ENCODE peak calls at places on chromosome 19, in six cellular contexts. One of them, this sample, is unnamed.

GRCh38 chr19:5351731-5352228 is 11.2 kb upstream of the PTPRS start:
- DNase-seq in left lung: no peak
- DNase-seq in spleen: no peak
- DNase-seq in kidney epithelial cell: no peak
- DNase-seq in GM12864: no peak
- DNase-seq in choroid plexus epithelial cell: no peak
- DNase-seq in this sample: no peak

GRCh38 chr19:55173717-55174409 is 6.2 kb downstream of the SYT5 start:
- DNase-seq in choroid plexus epithelial cell: peak
- DNase-seq in GM12864: no peak
- DNase-seq in left lung: no peak
- DNase-seq in spleen: peak
- DNase-seq in kidney epithelial cell: no peak
- DNase-seq in this sample: peak

GRCh38 chr19:34505321-34506025 is 23.9 kb downstream of the WTIP start:
- DNase-seq in choroid plexus epithelial cell: no peak
- DNase-seq in left lung: no peak
- DNase-seq in spleen: no peak
- DNase-seq in kidney epithelial cell: no peak
- DNase-seq in GM12864: no peak
- DNase-seq in this sample: no peak

GRCh38 chr19:15365264-15365663 is 14.3 kb downstream of the AKAP8 start:
- DNase-seq in left lung: no peak
- DNase-seq in GM12864: no peak
- DNase-seq in kidney epithelial cell: no peak
- DNase-seq in spleen: no peak
- DNase-seq in choroid plexus epithelial cell: no peak
- DNase-seq in this sample: no peak

GRCh38 chr19:752652-753517 is 2.0 kb downstream of the MISP start:
- DNase-seq in left lung: no peak
- DNase-seq in GM12864: no peak
- DNase-seq in choroid plexus epithelial cell: peak
- DNase-seq in spleen: no peak
- DNase-seq in kidney epithelial cell: peak
- DNase-seq in this sample: peak

GRCh38 chr19:52901842-52902241 is 4.4 kb upstream of the ZNF320 start:
- DNase-seq in left lung: no peak
- DNase-seq in spleen: no peak
- DNase-seq in kidney epithelial cell: no peak
- DNase-seq in GM12864: no peak
- DNase-seq in choroid plexus epithelial cell: no peak
- DNase-seq in this sample: no peak

GRCh38 chr19:29040291-29040690 is 172.7 kb downstream of the UQCRFS1 start:
- DNase-seq in left lung: no peak
- DNase-seq in choroid plexus epithelial cell: no peak
- DNase-seq in GM12864: no peak
- DNase-seq in kidney epithelial cell: no peak
- DNase-seq in spleen: no peak
- DNase-seq in this sample: no peak

GRCh38 chr19:16441661-16442071 is 30.1 kb downstream of the EPS15L1 start:
- DNase-seq in GM12864: no peak
- DNase-seq in left lung: peak
- DNase-seq in choroid plexus epithelial cell: peak
- DNase-seq in spleen: no peak
- DNase-seq in kidney epithelial cell: no peak
- DNase-seq in this sample: no peak

GRCh38 chr19:1015782-1016646 is 4.9 kb downstream of the TMEM259 start:
- DNase-seq in kidney epithelial cell: no peak
- DNase-seq in choroid plexus epithelial cell: no peak
- DNase-seq in spleen: no peak
- DNase-seq in left lung: peak
- DNase-seq in GM12864: no peak
- DNase-seq in this sample: no peak

GRCh38 chr19:13995017-13995728 is 10.9 kb downstream of the RFX1 start:
- DNase-seq in kidney epithelial cell: no peak
- DNase-seq in spleen: no peak
- DNase-seq in left lung: peak
- DNase-seq in GM12864: no peak
- DNase-seq in choroid plexus epithelial cell: no peak
- DNase-seq in this sample: no peak

GRCh38 chr19:30584121-30584520 is 211.9 kb downstream of the ZNF536 start:
- DNase-seq in left lung: no peak
- DNase-seq in GM12864: no peak
- DNase-seq in spleen: no peak
- DNase-seq in choroid plexus epithelial cell: no peak
- DNase-seq in kidney epithelial cell: no peak
- DNase-seq in this sample: no peak

GRCh38 chr19:55626350-55626749 is 2.0 kb upstream of the ZNF784 start:
- DNase-seq in GM12864: peak
- DNase-seq in left lung: no peak
- DNase-seq in kidney epithelial cell: no peak
- DNase-seq in choroid plexus epithelial cell: no peak
- DNase-seq in spleen: no peak
- DNase-seq in this sample: no peak

DNA sequence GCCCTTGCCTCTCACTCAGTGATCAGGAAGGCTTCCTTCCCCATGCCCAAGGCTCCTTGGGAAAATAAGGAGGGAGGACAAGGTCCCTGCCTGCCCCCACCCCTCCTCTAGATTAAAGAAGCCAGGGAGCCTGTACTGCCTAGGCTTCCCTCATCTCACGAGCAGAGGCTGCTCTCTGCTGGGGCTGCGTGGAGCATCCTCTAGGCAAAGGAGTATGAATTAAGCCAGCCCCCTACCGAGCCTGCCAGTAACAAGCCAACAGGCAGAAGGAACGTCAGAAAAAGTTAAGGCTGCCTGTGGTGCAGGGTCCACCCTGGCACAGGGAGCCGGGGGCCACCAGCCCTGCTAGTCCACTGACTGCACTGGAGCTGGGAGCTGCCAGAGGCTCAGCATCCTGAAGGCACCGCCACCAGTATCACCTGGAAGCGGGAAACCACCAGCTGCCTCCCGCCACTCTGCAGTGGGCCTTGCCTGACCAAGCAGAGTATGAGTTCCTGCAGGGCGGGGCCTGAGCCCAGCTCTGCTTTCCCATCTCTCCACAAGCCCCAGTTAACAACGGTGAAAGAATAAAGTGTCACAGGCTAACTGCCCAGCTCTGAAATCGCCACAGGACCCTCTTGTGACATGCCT is 6.8 kb downstream of the NAPA start:
- DNase-seq in choroid plexus epithelial cell: peak
- DNase-seq in GM12864: no peak
- DNase-seq in kidney epithelial cell: no peak
- DNase-seq in spleen: no peak
- DNase-seq in left lung: peak
- DNase-seq in this sample: no peak
- TF ChIP-seq CTCF in choroid plexus epithelial cell: no peak
- TF ChIP-seq CTCF in GM12864: no peak
- TF ChIP-seq CTCF in kidney epithelial cell: no peak
- TF ChIP-seq CTCF in spleen: no peak
- TF ChIP-seq CTCF in left lung: no peak
- TF ChIP-seq CTCF in this sample: no peak

GRCh38 chr19:50311723-50312635 is 17.2 kb downstream of the KCNC3 start:
- DNase-seq in spleen: no peak
- DNase-seq in choroid plexus epithelial cell: no peak
- DNase-seq in left lung: peak
- DNase-seq in kidney epithelial cell: no peak
- DNase-seq in GM12864: no peak
- DNase-seq in this sample: no peak

GRCh38 chr19:50315773-50316448 is 13.3 kb downstream of the KCNC3 start:
- DNase-seq in spleen: no peak
- DNase-seq in kidney epithelial cell: no peak
- DNase-seq in GM12864: no peak
- DNase-seq in choroid plexus epithelial cell: peak
- DNase-seq in left lung: peak
- DNase-seq in this sample: no peak

GRCh38 chr19:50312967-50313811 is 16.0 kb downstream of the KCNC3 start:
- DNase-seq in spleen: no peak
- DNase-seq in kidney epithelial cell: no peak
- DNase-seq in choroid plexus epithelial cell: no peak
- DNase-seq in left lung: peak
- DNase-seq in GM12864: no peak
- DNase-seq in this sample: no peak

GRCh38 chr19:50314724-50315700 is 14.2 kb downstream of the KCNC3 start:
- DNase-seq in choroid plexus epithelial cell: no peak
- DNase-seq in spleen: no peak
- DNase-seq in GM12864: no peak
- DNase-seq in kidney epithelial cell: no peak
- DNase-seq in left lung: peak
- DNase-seq in this sample: no peak

GRCh38 chr19:50313812-50314536 is 15.2 kb downstream of the KCNC3 start:
- DNase-seq in kidney epithelial cell: no peak
- DNase-seq in spleen: no peak
- DNase-seq in choroid plexus epithelial cell: no peak
- DNase-seq in left lung: peak
- DNase-seq in GM12864: no peak
- DNase-seq in this sample: no peak
- H3K4me3 ChIP-seq in kidney epithelial cell: no peak
- H3K4me3 ChIP-seq in spleen: no peak
- H3K4me3 ChIP-seq in choroid plexus epithelial cell: no peak
- H3K4me3 ChIP-seq in left lung: no peak
- H3K4me3 ChIP-seq in GM12864: no peak
- H3K4me3 ChIP-seq in this sample: no peak

GRCh38 chr19:45682117-45682516 is 9.6 kb downstream of the SNRPD2 start:
- DNase-seq in GM12864: no peak
- DNase-seq in spleen: no peak
- DNase-seq in choroid plexus epithelial cell: no peak
- DNase-seq in kidney epithelial cell: no peak
- DNase-seq in left lung: no peak
- DNase-seq in this sample: no peak

GRCh38 chr19:45682908-45683307 is 8.8 kb downstream of the SNRPD2 start:
- DNase-seq in left lung: no peak
- DNase-seq in spleen: no peak
- DNase-seq in GM12864: no peak
- DNase-seq in choroid plexus epithelial cell: no peak
- DNase-seq in kidney epithelial cell: no peak
- DNase-seq in this sample: no peak

GRCh38 chr19:45692187-45693111 is at the start of gene QPCTL:
- DNase-seq in choroid plexus epithelial cell: peak
- DNase-seq in spleen: peak
- DNase-seq in kidney epithelial cell: peak
- DNase-seq in GM12864: peak
- DNase-seq in left lung: peak
- DNase-seq in this sample: peak

GRCh38 chr19:45691516-45692186 is at the start of gene SNRPD2:
- DNase-seq in left lung: peak
- DNase-seq in GM12864: no peak
- DNase-seq in kidney epithelial cell: peak
- DNase-seq in spleen: peak
- DNase-seq in choroid plexus epithelial cell: peak
- DNase-seq in this sample: peak

GRCh38 chr19:45687599-45687998 is 4.2 kb downstream of the SNRPD2 start:
- DNase-seq in kidney epithelial cell: no peak
- DNase-seq in GM12864: no peak
- DNase-seq in choroid plexus epithelial cell: no peak
- DNase-seq in left lung: no peak
- DNase-seq in spleen: no peak
- DNase-seq in this sample: no peak
- TF ChIP-seq CTCF in kidney epithelial cell: no peak
- TF ChIP-seq CTCF in GM12864: no peak
- TF ChIP-seq CTCF in choroid plexus epithelial cell: no peak
- TF ChIP-seq CTCF in left lung: no peak
- TF ChIP-seq CTCF in spleen: no peak
- TF ChIP-seq CTCF in this sample: peak

GRCh38 chr19:44689290-44690130 is 9.4 kb upstream of the CEACAM16 start:
- DNase-seq in spleen: peak
- DNase-seq in choroid plexus epithelial cell: peak
- DNase-seq in left lung: peak
- DNase-seq in GM12864: peak
- DNase-seq in kidney epithelial cell: peak
- DNase-seq in this sample: peak
- H3K4me3 ChIP-seq in spleen: no peak
- H3K4me3 ChIP-seq in choroid plexus epithelial cell: no peak
- H3K4me3 ChIP-seq in left lung: no peak
- H3K4me3 ChIP-seq in GM12864: no peak
- H3K4me3 ChIP-seq in kidney epithelial cell: no peak
- H3K4me3 ChIP-seq in this sample: no peak

This sample was measured in brain microvascular endothelial cell.